ENCODE peak calls at places on chromosomes 4 and X, in five cellular contexts. Q, K, M, A and G are unnamed samples.

GRCh38 chr4:184120549-184121127 is 97.0 kb downstream of the ENPP6 start:
- DNase-seq in Q (no peak), K (no peak), M (no peak), A (no peak), G (no peak)

GRCh38 chrX:20037182-20037581 is 46.3 kb upstream of the BCLAF3 start:
- DNase-seq in Q (no peak), K (no peak), M (no peak), A (no peak), G (no peak)

GRCh38 chr4:25485104-25485503 is 108.0 kb downstream of the ANAPC4 start:
- DNase-seq in Q (no peak), K (no peak), M (no peak), A (no peak), G (no peak)

GRCh38 chrX:108307408-108308085 is 130.7 kb downstream of the COL4A6 start:
- DNase-seq in Q (no peak), K (no peak), M (no peak), A (peak; percentile 6), G (peak; percentile 80)

GRCh38 chrX:135688137-135688536 is 25.3 kb upstream of the CT45A1 start:
- DNase-seq in Q (no peak), K (peak; percentile 19), M (no peak), A (no peak), G (no peak)

GRCh38 chr4:38008493-38009120 is 48.4 kb downstream of the PTTG2 start:
- DNase-seq in Q (no peak), K (no peak), M (no peak), A (no peak), G (no peak)

GRCh38 chrX:41025926-41026325 is 59.3 kb upstream of the USP9X start:
- DNase-seq in Q (no peak), K (peak; percentile 25), M (no peak), A (peak; percentile 16), G (no peak)

GRCh38 chr4:89439533-89439932 is 131.9 kb upstream of the GPRIN3 start:
- DNase-seq in Q (no peak), K (no peak), M (no peak), A (no peak), G (no peak)

GRCh38 chrX:118655561-118656246 is 71.7 kb upstream of the IL13RA1 start:
- DNase-seq in Q (no peak), K (no peak), M (no peak), A (peak; percentile 65), G (no peak)

GRCh38 chrX:132037479-132037993 is 14.4 kb downstream of the STK26 start:
- DNase-seq in Q (no peak), K (no peak), M (no peak), A (no peak), G (no peak)

GRCh38 chr4:16636911-16637630 is 261.4 kb downstream of the LDB2 start:
- DNase-seq in Q (no peak), K (no peak), M (no peak), A (no peak), G (no peak)

GRCh38 chrX:2610246-2611170 is 80.6 kb upstream of the CD99 start:
- DNase-seq in Q (no peak), K (no peak), M (no peak), A (peak; percentile 20), G (no peak)

GRCh38 chr4:158770671-158771070 is 1.8 kb downstream of the FNIP2 start:
- DNase-seq in Q (no peak), K (no peak), M (no peak), A (no peak), G (no peak)

GRCh38 chr4:163063891-163064290 is 102.8 kb downstream of the NAF1 start:
- DNase-seq in Q (no peak), K (no peak), M (no peak), A (no peak), G (no peak)

GRCh38 chr4:189059996-189060570 is 880.6 kb upstream of the FRG1 start:
- DNase-seq in Q (no peak), K (no peak), M (no peak), A (no peak), G (no peak)

GRCh38 chrX:12206413-12206812 is 68.1 kb downstream of the FRMPD4 start:
- DNase-seq in Q (no peak), K (no peak), M (no peak), A (no peak), G (no peak)

GRCh38 chrX:15988661-15989603 is 134.3 kb upstream of the AP1S2 start:
- DNase-seq in Q (no peak), K (no peak), M (no peak), A (peak; percentile 82), G (no peak)

GRCh38 chr4:7285244-7286122 is 93.1 kb downstream of the SORCS2 start:
- DNase-seq in Q (no peak), K (no peak), M (no peak), A (no peak), G (no peak)

GRCh38 chrX:118521435-118521834 is 25.8 kb downstream of the DOCK11 start:
- DNase-seq in Q (no peak), K (no peak), M (no peak), A (peak; percentile 76), G (no peak)

GRCh38 chr4:87078987-87079469 is 141.4 kb downstream of the KLHL8 start:
- DNase-seq in Q (no peak), K (peak; percentile 32), M (no peak), A (peak; percentile 88), G (no peak)

GRCh38 chr4:146029939-146030710 is 91.5 kb upstream of the ZNF827 start:
- DNase-seq in Q (no peak), K (no peak), M (peak; percentile 77), A (no peak), G (no peak)

GRCh38 chr4:26058537-26058936 is 144.5 kb downstream of the SMIM20 start:
- DNase-seq in Q (no peak), K (no peak), M (no peak), A (no peak), G (no peak)

GRCh38 chrX:26851981-26852380 is 611.2 kb downstream of the PPP4R3C start:
- DNase-seq in Q (no peak), K (no peak), M (no peak), A (no peak), G (no peak)

GRCh38 chr4:143455211-143455610 is 58.3 kb upstream of the SMARCA5 start:
- DNase-seq in Q (no peak), K (no peak), M (no peak), A (no peak), G (no peak)

GRCh38 chr4:7745486-7745885 is 194.2 kb downstream of the AFAP1 start:
- DNase-seq in Q (no peak), K (no peak), M (no peak), A (no peak), G (no peak)

GRCh38 chrX:119495734-119496520 is 27.7 kb downstream of the SLC25A5 start:
- DNase-seq in Q (no peak), K (no peak), M (peak; percentile 61), A (no peak), G (no peak)

GRCh38 chr4:40581254-40582140 is 48.2 kb downstream of the RBM47 start:
- DNase-seq in Q (no peak), K (no peak), M (no peak), A (no peak), G (no peak)

DNA sequence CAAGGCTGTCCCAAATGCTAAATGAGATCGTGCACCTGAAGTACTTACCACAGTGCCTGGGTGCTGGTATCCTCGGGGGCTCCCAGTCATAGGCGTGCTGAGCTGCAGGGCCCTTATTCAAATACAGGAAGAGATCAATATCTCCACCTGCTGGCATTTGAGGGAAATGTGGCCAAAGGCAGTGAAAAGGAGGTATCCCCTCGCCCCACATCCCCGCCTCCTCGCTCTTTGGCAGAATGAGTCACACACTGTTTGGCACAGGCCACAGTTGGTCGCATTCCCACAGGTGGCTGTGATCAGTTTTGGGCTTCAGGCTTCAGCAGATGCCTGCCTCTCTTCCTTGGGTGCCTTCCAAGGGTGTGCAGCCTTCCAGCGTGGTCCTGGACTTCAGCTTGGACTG is 28.4 kb downstream of the ZNF185 start:
- DNase-seq in Q (no peak), K (peak; percentile 18), M (peak; percentile 56), A (peak; percentile 70), G (no peak)
- TF ChIP-seq CTCF in Q (peak; percentile 33), K (no peak), M (peak; percentile 28), A (peak; percentile 63), G (peak; percentile 18)

GRCh38 chr4:1723131-1723801 is 1.9 kb downstream of the TACC3 start:
- DNase-seq in Q (no peak), K (no peak), M (peak; percentile 86), A (no peak), G (no peak)

GRCh38 chr4:1725521-1725920 is 4.2 kb downstream of the TACC3 start:
- DNase-seq in Q (no peak), K (no peak), M (no peak), A (no peak), G (no peak)

GRCh38 chr4:1728061-1728980 is 7.0 kb downstream of the TACC3 start:
- DNase-seq in Q (no peak), K (no peak), M (no peak), A (no peak), G (no peak)

GRCh38 chr4:1727117-1728031 is 6.1 kb downstream of the TACC3 start:
- DNase-seq in Q (peak; percentile 27), K (no peak), M (peak; percentile 85), A (peak; percentile 75), G (peak; percentile 89)

DNA sequence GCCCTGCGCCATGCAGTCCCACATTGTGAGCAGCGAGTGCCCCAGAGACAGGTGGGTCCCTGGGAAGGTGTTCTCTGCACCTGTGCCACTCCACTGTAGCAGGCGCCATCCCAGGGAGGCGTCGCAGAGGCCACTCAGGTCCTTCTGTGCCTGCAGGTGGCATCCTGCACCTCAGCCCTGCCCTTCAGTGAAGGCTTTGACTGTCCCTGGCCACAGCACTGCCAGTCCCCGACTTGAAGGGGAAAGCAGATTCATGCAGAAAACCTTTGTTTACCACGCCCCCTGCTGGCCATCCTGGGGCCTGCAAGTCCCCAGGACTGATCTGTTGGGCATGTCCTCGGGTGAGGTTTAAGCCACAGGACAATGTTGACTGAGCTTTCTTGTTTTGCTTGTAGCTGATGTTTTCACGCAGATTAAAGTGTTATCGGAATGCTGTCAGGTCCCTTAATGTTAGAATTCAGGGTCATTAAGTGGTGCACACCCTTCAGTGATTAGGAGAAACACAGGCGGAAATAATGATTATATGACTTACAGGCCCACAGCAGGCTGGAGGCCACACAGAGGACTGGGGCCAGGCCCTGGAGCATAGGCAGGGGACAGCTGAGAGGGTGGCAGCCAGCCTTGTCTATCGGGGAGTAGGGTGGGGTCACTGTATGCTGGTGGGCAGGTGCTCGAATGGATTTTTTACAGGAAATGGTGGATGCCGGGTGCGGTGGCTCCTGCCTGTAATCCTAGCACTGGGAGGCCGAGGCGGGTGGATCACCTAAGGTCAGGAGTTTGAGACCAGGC is 5.0 kb downstream of the TACC3 start:
- DNase-seq in Q (peak; percentile 87), K (peak; percentile 96), M (peak; percentile 97), A (peak; percentile 78), G (peak; percentile 94)
- H3K27ac ChIP-seq in Q (peak overlapping the region; percentile 46), K (no peak overlapping the region), M (peak overlapping the region; percentile 55), A (no peak overlapping the region), G (peak overlapping the region; percentile 56)

DNA sequence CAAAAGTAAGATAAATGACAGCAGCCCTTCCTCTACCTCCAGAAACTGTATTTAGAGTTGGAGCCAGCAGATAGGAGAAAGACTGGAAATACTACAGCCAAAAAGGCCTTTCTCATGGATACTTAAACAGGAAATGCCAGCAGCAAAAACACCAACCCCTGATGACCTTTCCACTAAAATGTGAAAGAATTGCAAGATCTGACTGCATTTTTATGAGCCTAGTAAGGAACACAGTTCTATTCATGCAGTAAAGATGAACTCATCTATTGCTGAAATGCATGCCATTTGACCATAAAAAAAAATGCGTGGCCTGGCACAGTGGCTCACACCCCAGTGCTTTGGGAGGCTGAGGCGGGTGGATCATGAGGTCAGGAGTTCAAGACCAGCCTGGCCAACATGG is 19.9 kb downstream of the ABCG2 start:
- DNase-seq in Q (no peak), K (no peak), M (no peak), A (peak; percentile 91), G (no peak)
- TF ChIP-seq POLR2A in Q (no peak), K (no peak), M (no peak), A (no peak), G (no peak)

GRCh38 chrX:154531626-154532025 is 15.0 kb downstream of the G6PD start:
- DNase-seq in Q (no peak), K (no peak), M (no peak), A (peak; percentile 56), G (no peak)
- TF ChIP-seq CTCF in Q (no peak), K (no peak), M (no peak), A (no peak), G (no peak)